ENCODE peak calls at places on chromosomes 2 and 18, in four cellular contexts. Z is A549, P is K562, L is GM12878. W is an unnamed sample.

GRCh38 chr18:3720818-3721545 is 271.0 kb downstream of the TGIF1 start:
- DNase-seq in P (no peak), L (no peak), Z (no peak), W (no peak)

GRCh38 chr2:215830313-215830712 is 183.0 kb downstream of the MREG start:
- DNase-seq in Z (peak), P (peak), L (no peak), W (no peak)

GRCh38 chr18:8989017-8989416 is 113.5 kb upstream of the NDUFV2 start:
- DNase-seq in Z (no peak), L (no peak), P (no peak), W (no peak)

GRCh38 chr18:45014047-45014501 is 333.4 kb downstream of the SETBP1 start:
- DNase-seq in Z (peak), P (no peak), L (no peak), W (peak)

GRCh38 chr2:84938194-84938879 is 32.6 kb upstream of the KCMF1 start:
- DNase-seq in Z (peak), P (no peak), L (peak), W (no peak)

GRCh38 chr18:5527603-5528002 is 16.2 kb downstream of the EPB41L3 start:
- DNase-seq in L (no peak), Z (no peak), P (no peak), W (no peak)

GRCh38 chr2:6359964-6360363 is 505.7 kb downstream of the CMPK2 start:
- DNase-seq in P (no peak), L (no peak), Z (no peak), W (no peak)

GRCh38 chr18:34219651-34220050 is 5.1 kb downstream of the NOL4 start:
- DNase-seq in Z (no peak), P (no peak), L (no peak), W (peak)

GRCh38 chr18:40877096-40877495 is 1077.9 kb upstream of the PIK3C3 start:
- DNase-seq in Z (no peak), P (no peak), L (no peak), W (no peak)

GRCh38 chr2:151156943-151157705 is 104.5 kb downstream of the RBM43 start:
- DNase-seq in Z (no peak), L (no peak), P (no peak), W (no peak)

GRCh38 chr2:201383156-201383555 is 26.0 kb upstream of the FLACC1 start:
- DNase-seq in L (no peak), P (peak), Z (no peak), W (no peak)

GRCh38 chr2:102064679-102065674 is 73.2 kb downstream of the IL1R2 start:
- DNase-seq in P (peak), L (no peak), Z (peak), W (peak)

GRCh38 chr2:12155308-12156061 is 409.1 kb downstream of the LPIN1 start:
- DNase-seq in Z (no peak), P (peak), L (no peak), W (no peak)
- TF ChIP-seq SMC3 in Z (no peak), P (no peak), L (no peak), W (no peak)

GRCh38 chr2:39243469-39244123 is at the start of gene CDKL4:
- DNase-seq in L (no peak), P (no peak), Z (no peak), W (peak)
- TF ChIP-seq RCOR1 in L (no peak), P (no peak), Z (no peak), W (no peak)

DNA sequence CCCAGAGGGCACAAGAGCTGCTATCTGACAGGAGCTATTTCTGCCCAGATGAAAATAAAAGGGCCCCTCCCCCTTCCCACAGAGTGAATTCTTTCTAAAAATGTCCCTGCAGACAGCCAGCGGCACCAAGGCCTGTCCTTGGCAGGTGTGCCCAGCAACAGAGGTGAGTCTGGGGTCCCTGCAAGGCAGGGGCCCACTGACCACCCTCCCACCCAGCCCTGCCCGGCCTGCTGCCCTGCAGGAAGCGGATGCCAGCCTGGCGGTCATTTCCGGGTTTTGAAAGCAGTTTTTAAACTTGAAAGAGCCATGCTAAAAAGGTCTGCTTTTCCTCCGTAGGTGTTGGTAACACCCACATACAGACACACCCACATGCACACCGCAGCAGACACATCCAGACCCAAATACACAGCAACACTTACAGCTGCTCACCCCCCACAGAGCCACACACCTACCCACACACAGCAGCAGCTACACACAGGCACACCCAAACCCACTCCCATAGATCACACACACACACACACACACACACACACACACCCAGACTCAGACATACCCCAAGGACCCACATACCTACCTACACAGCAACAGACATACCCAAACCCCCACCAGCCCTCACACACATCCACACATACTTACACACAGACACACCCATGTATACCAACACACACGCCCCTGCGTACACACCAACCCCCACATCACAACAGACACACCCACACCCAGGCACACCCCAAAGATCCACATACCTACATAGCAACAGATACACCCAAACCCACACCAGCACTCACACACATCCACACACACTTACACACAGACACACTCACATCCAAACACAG is 7.6 kb downstream of the ZFP36L2 start:
- DNase-seq in P (peak), L (no peak), Z (peak), W (no peak)
- TF ChIP-seq REST in P (no peak), L (no peak), Z (no peak), W (no peak)

GRCh38 chr2:195343942-195344530 is 313.0 kb upstream of the SLC39A10 start:
- DNase-seq in P (no peak), Z (no peak), L (no peak), W (no peak)
- TF ChIP-seq SMC3 in P (no peak), Z (no peak), L (no peak), W (no peak)

DNA sequence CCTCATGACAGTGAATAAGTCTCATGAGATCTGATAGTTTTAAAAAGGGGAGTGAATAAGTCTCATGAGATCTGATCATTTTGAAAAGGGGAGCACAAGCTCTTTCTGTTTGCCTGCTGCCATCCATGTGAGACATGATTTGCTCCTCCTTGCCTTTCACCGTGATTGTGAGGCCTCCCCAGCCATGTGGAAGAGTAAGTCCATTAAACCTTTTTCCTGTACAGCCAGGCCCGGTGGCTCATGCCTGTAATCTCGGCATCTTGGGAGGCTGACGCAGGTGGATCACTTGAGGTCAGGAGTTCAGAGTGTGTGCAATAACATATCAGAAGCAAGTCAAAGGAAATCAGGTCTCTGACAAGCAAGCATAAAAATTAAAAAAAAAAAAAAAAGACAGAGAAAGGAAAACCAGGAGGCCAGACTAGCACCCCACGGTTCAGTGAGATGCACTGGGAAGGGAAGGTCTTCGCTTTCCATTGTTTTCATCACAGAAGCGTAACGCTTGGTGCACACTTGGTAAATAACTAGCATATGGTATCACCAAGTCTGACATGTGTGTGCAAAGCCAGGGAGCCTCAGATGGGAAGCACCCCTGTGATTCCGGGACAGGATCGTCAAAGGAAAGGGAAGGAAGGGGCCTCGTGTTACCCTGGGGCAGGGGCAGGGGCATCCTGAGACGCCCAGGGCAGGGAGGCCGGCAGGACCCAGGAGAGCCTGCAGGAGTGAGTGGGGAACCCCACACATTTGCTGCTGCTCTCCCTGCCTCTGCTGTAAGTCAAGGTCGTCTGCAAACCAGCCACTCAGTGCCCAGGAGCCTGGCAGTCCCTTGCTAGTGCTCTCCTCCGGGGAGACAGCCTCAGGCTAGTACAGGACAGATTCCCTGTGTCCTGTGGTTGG is 192.8 kb downstream of the NDUFA10 start:
- DNase-seq in L (no peak), P (no peak), Z (no peak), W (peak)
- TF ChIP-seq RCOR1 in L (no peak), P (no peak), Z (no peak), W (no peak)

DNA sequence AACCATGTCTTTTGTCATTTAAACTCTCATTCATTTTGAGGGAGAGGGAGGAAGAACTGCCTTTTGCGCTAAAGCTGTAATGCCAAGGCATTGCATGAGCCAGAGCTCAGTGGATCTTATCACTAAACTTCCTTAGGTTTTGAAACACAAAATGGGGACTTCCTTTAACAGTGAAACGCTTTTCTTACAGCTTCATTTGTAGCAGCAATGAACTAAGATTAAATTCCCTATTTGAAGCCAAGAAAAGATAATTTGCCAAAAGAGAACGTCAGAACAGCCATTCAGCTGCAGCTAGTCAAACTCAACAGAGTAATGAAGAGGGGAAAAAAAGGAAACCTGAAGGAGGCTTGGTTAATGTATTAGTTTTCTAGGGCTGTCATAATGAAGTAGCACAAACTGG is 143.5 kb upstream of the MMADHC start:
- DNase-seq in L (no peak), Z (no peak), P (no peak), W (no peak)
- TF ChIP-seq REST in L (no peak), Z (no peak), P (no peak), W (no peak)

GRCh38 chr2:138744709-138745108 is 35.5 kb downstream of the NXPH2 start:
- DNase-seq in L (no peak), Z (no peak), P (no peak), W (no peak)

DNA sequence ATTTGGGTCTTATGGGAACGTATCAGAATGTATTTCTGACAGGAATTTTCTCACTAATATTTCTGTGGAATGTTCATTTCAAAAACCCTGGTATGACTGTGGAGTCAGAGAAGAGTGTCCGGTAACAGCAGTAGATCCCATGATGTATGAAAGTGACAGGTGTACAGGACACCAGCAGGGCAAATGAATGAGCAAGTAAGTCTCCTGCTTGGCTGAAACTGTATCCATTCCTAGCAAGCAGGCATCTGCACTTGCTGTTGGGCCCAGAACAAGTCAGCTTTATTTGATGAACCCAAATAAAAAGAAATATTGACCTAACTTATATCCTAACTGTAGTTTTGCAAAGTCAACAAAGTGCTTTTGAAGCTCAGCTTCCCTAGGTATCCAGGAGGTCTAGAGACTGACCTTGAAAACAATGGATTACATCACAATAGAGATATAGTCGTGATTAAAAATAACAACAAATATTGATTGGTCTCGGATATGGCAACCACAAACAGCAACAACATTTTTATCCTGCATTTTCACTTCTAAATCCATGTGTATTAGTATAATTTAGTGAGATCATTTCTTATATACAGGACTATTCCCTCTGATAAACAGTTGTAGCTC is 37.6 kb downstream of the NXPH2 start:
- DNase-seq in Z (no peak), L (no peak), P (no peak), W (no peak)
- TF ChIP-seq SMC3 in Z (no peak), L (no peak), P (no peak), W (no peak)

GRCh38 chr2:164719996-164720941 is 99.0 kb upstream of the GRB14 start:
- DNase-seq in L (no peak), Z (no peak), P (no peak), W (peak)
- TF ChIP-seq RCOR1 in L (no peak), Z (no peak), P (no peak), W (no peak)

GRCh38 chr2:119324748-119325270 is 41.8 kb downstream of the C2orf76 start:
- DNase-seq in Z (no peak), L (no peak), P (no peak), W (no peak)
- TF ChIP-seq REST in Z (no peak), L (no peak), P (no peak), W (no peak)

GRCh38 chr2:216849987-216850386 is 9.9 kb downstream of the TNP1 start:
- DNase-seq in P (peak), L (no peak), Z (no peak), W (no peak)
- TF ChIP-seq SMC3 in P (no peak), L (no peak), Z (no peak), W (no peak)

W was measured in SK-N-SH.